ENCODE peak calls at places on chromosomes 5 and 9, in ten cellular contexts. C, W, E, K, S, N, I, Q, J and V are unnamed samples.
A peak's percentile ranks its signal among the peaks of the same experiment; 100 is the strongest.

GRCh38 chr9:114078021-114078780 is at the start of gene AMBP:
- DNase-seq in K (peak; percentile 7), Q (no peak), C (no peak), N (no peak), W (no peak), S (no peak), J (no peak), I (no peak), E (no peak), V (no peak)

GRCh38 chr9:124658165-124659017 is 112.7 kb downstream of the NR6A1 start:
- DNase-seq in Q (peak; percentile 38), W (no peak), J (peak; percentile 85), S (peak; percentile 72), I (peak; percentile 43), N (peak; percentile 93), K (peak; percentile 96), C (peak; percentile 97), E (peak; percentile 73), V (peak; percentile 82)

GRCh38 chr5:15783734-15784133 is 283.8 kb downstream of the FBXL7 start:
- DNase-seq in C (no peak), Q (no peak), I (no peak), J (no peak), E (no peak), K (no peak), S (no peak), W (no peak), N (no peak), V (no peak)

GRCh38 chr9:34579097-34579818 is 10.3 kb downstream of the CNTFR start:
- DNase-seq in J (no peak), Q (no peak), K (no peak), W (no peak), I (no peak), S (no peak), C (no peak), E (no peak), N (no peak), V (no peak)

GRCh38 chr9:6667633-6668280 is 22.2 kb upstream of the GLDC start:
- DNase-seq in I (no peak), C (peak; percentile 40), N (no peak), K (peak; percentile 39), S (no peak), W (peak; percentile 49), Q (no peak), J (no peak), E (no peak), V (no peak)

GRCh38 chr9:92635760-92636159 is 34.2 kb downstream of the IPPK start:
- DNase-seq in I (no peak), W (no peak), S (no peak), N (no peak), E (peak; percentile 58), K (no peak), J (no peak), C (no peak), Q (no peak), V (no peak)

GRCh38 chr5:71839049-71839834 is 120.2 kb downstream of the CARTPT start:
- DNase-seq in Q (no peak), S (no peak), J (no peak), K (peak; percentile 33), W (no peak), C (no peak), E (no peak), I (no peak), N (no peak), V (no peak)

GRCh38 chr5:177610770-177611445 is 11.0 kb downstream of the B4GALT7 start:
- DNase-seq in Q (no peak), E (no peak), K (no peak), W (no peak), J (no peak), C (no peak), I (no peak), N (no peak), S (no peak), V (no peak)

GRCh38 chr5:154646841-154647759 is 108.1 kb upstream of the LARP1 start:
- DNase-seq in C (peak; percentile 13), I (peak; percentile 29), S (peak; percentile 78), E (peak; percentile 72), K (peak; percentile 73), Q (peak; percentile 24), W (no peak), N (no peak), J (peak; percentile 22), V (no peak)

GRCh38 chr5:154644745-154645411 is 110.3 kb upstream of the LARP1 start:
- DNase-seq in I (no peak), C (no peak), Q (no peak), N (no peak), K (no peak), W (no peak), S (no peak), J (no peak), E (no peak), V (no peak)

GRCh38 chr5:154648706-154649105 is 106.5 kb upstream of the LARP1 start:
- DNase-seq in W (no peak), J (no peak), C (no peak), Q (no peak), S (no peak), K (peak; percentile 37), I (no peak), E (no peak), N (no peak), V (no peak)

GRCh38 chr5:154648229-154648628 is 106.9 kb upstream of the LARP1 start:
- DNase-seq in K (no peak), E (no peak), S (no peak), W (no peak), J (no peak), C (no peak), I (no peak), Q (no peak), N (no peak), V (no peak)

GRCh38 chr5:154647760-154648143 is 107.4 kb upstream of the LARP1 start:
- DNase-seq in I (no peak), Q (no peak), K (no peak), S (no peak), N (no peak), W (no peak), E (no peak), J (no peak), C (no peak), V (no peak)
- H3K4me3 ChIP-seq in I (peak overlapping the region; percentile 75), Q (no peak overlapping the region), K (no peak overlapping the region), S (no peak overlapping the region), N (no peak overlapping the region), W (no peak overlapping the region), E (peak overlapping the region; percentile 38), J (peak overlapping the region; percentile 48), C (no peak overlapping the region), V (no peak overlapping the region)

GRCh38 chr5:34037829-34038228 is 5.2 kb downstream of the C1QTNF3 start:
- DNase-seq in W (no peak), N (no peak), S (no peak), I (no peak), E (no peak), J (no peak), K (no peak), C (no peak), Q (no peak), V (no peak)
- TF ChIP-seq CTCF in W (no peak), N (no peak), S (no peak), I (no peak), E (no peak), J (no peak), K (no peak), C (no peak), Q (no peak), V (no peak)

GRCh38 chr9:16705121-16705604 is 165.3 kb downstream of the BNC2 start:
- DNase-seq in C (peak; percentile 99), K (peak; percentile 59), Q (no peak), J (peak; percentile 86), N (peak; percentile 83), E (peak; percentile 93), W (no peak), I (no peak), S (peak; percentile 76), V (peak; percentile 96)

GRCh38 chr9:16709936-16710335 is 160.5 kb downstream of the BNC2 start:
- DNase-seq in S (no peak), J (no peak), N (no peak), Q (no peak), K (no peak), I (no peak), E (no peak), C (no peak), W (no peak), V (no peak)

GRCh38 chr9:16710888-16711287 is 159.6 kb downstream of the BNC2 start:
- DNase-seq in Q (no peak), W (no peak), C (no peak), J (no peak), I (no peak), N (no peak), K (no peak), E (no peak), S (no peak), V (no peak)

GRCh38 chr9:16712800-16713199 is 157.7 kb downstream of the BNC2 start:
- DNase-seq in W (no peak), E (no peak), J (no peak), C (no peak), I (no peak), N (no peak), S (no peak), K (no peak), Q (no peak), V (no peak)

DNA sequence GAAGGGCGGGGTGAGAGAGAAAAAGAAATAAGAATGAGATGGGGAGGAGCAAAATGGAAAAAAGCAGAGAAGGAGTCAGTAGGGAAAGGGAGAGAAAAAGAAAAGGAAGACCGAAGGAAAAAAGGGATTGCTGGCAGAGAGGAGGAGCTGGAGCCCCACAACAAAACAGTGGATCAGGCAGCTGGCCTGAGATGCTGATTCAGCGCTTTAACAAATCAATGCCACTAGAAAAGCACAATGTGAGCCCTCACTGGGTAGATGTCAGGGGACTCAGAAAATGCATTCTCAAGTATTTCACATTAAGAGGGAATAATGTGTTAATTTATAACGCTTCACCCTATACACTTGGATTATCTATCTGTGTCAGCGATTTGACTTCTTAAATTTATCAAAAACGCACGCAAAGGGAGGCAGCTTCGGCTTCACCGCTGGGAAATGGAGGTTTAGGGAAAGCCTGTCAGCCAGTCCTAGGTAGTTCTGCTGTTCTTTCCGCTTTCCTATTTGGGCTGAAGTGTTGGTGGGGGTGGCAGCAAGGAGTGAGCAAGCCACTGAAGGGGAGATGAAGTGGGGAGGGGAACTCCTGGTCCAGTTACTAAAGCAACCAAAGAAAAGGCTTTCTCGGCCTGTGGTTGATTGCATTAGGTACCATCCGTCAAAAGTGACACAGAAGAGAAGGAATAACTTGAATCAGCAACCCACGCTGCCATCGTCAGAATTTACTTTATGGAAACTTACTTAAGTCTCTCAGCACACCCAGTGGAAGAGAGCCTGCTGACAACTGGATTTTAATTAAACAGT is 161.6 kb downstream of the BNC2 start:
- DNase-seq in W (no peak), I (no peak), E (no peak), C (peak; percentile 81), K (no peak), N (no peak), J (no peak), S (no peak), Q (no peak), V (no peak)
- H3K4me3 ChIP-seq in W (no peak overlapping the region), I (no peak overlapping the region), E (no peak overlapping the region), C (no peak overlapping the region), K (no peak overlapping the region), N (no peak overlapping the region), J (no peak overlapping the region), S (no peak overlapping the region), Q (no peak overlapping the region), V (no peak overlapping the region)

GRCh38 chr9:23493219-23493618 is 332.8 kb downstream of the ELAVL2 start:
- DNase-seq in K (no peak), I (no peak), C (no peak), J (no peak), N (no peak), Q (no peak), S (no peak), E (no peak), W (no peak), V (no peak)

GRCh38 chr9:23496827-23497226 is 329.2 kb downstream of the ELAVL2 start:
- DNase-seq in S (no peak), J (no peak), N (no peak), C (no peak), Q (no peak), I (no peak), E (no peak), K (no peak), W (no peak), V (no peak)

DNA sequence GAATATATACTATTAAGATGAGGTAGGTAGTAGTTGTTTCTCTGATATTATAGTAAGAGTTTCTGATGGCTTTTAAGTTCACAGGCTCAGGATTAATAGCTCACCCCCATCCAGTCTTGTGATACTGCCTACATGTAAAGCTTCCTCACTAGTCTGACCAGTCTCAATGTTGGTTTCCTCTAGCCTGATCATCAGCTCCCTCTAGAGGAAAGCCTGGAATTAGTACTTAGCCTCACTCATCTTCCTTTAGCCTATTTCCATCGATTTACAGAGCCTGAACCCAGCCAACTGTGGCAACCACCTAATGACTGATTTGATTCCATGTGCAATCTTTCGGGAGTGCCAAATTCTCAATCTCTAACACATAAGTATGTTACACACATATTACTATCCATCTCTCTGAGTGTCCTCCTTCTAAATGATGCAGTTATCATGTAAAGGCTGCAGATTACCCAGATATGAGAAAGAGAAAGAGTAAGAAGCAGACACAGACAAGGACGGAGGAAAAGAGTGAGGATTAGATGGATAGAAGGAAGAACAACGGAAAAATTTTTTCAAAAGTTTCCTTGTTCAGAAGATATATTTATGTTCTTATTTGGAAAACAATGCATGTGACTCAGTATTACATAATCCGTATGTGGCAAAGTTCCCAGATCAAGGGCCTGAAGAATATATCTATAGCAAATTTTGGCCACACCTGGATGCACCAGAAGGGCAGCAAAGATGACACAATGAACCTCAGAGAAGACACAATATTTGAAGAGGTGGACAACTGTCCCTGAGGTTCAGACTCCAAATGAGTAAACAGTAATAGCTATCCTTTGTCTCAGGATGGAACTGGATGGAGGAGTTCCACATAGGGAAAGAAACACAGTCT is 333.7 kb downstream of the ELAVL2 start:
- DNase-seq in E (no peak), J (no peak), K (peak; percentile 80), C (peak; percentile 65), W (peak; percentile 33), N (no peak), Q (no peak), S (no peak), I (no peak), V (no peak)
- TF ChIP-seq CTCF in E (no peak), J (peak; percentile 52), K (peak; percentile 85), C (peak; percentile 76), W (peak; percentile 42), N (peak; percentile 57), Q (peak; percentile 30), S (no peak), I (no peak), V (no peak)